ENCODE peak calls at places on chromosomes 7 and 10, in nine cellular contexts. L is PC-3; T is CD4-positive, alpha-beta memory T cell; W is transverse colon; I is right atrium auricular region; X is CD8-positive, alpha-beta memory T cell; K is neural progenitor cell; H is aorta; M is endodermal cell. S is an unnamed sample.

GRCh38 chr10:52951819-52952218 is 179.2 kb upstream of the MBL2 start:
- DNase-seq in L (peak; percentile 97), T (no peak), W (peak; percentile 69), I (no peak), X (no peak), K (peak; percentile 75), H (no peak), M (peak; percentile 90), S (no peak)

GRCh38 chr7:117950601-117951278 is 77.5 kb upstream of the CTTNBP2 start:
- DNase-seq in L (peak; percentile 61), T (no peak), W (peak; percentile 62), I (no peak), X (no peak), K (no peak), H (no peak), M (no peak), S (no peak)

GRCh38 chr10:71314028-71314693 is 4.9 kb upstream of the SLC29A3 start:
- DNase-seq in L (peak; percentile 50), T (peak; percentile 48), W (peak; percentile 61), I (peak; percentile 66), X (peak; percentile 69), K (peak; percentile 82), H (peak; percentile 87), M (peak; percentile 85), S (no peak)

GRCh38 chr7:131538071-131538790 is 18.2 kb downstream of the PODXL start:
- DNase-seq in L (peak; percentile 88), T (no peak), W (no peak), I (no peak), X (no peak), K (no peak), H (peak; percentile 55), M (no peak), S (no peak)

GRCh38 chr7:23239709-23240108 is 6.9 kb upstream of the GPNMB start:
- DNase-seq in L (no peak), T (no peak), W (no peak), I (no peak), X (no peak), K (no peak), H (no peak), M (no peak), S (no peak)

GRCh38 chr7:56291-56913 is 136.0 kb upstream of the FAM20C start:
- DNase-seq in L (no peak), T (no peak), W (peak; percentile 1), I (no peak), X (no peak), K (no peak), H (peak; percentile 66), M (peak; percentile 44), S (no peak)

GRCh38 chr7:84394219-84394618 is 199.6 kb upstream of the SEMA3A start:
- DNase-seq in L (peak; percentile 51), T (no peak), W (no peak), I (no peak), X (no peak), K (no peak), H (no peak), M (no peak), S (no peak)

GRCh38 chr7:140417456-140418155 is 13.7 kb downstream of the RAB19 start:
- DNase-seq in L (no peak), T (no peak), W (no peak), I (no peak), X (no peak), K (no peak), H (no peak), M (no peak), S (no peak)

GRCh38 chr10:26528715-26529393 is 90.7 kb downstream of the APBB1IP start:
- DNase-seq in L (no peak), T (no peak), W (no peak), I (no peak), X (no peak), K (no peak), H (no peak), M (no peak), S (no peak)

GRCh38 chr10:36880898-36881297 is 244.5 kb upstream of the ANKRD30A start:
- DNase-seq in L (peak; percentile 93), T (no peak), W (no peak), I (no peak), X (no peak), K (peak; percentile 36), H (no peak), M (no peak), S (no peak)

GRCh38 chr7:39946693-39947092 is 3.4 kb upstream of the CDK13 start:
- DNase-seq in L (no peak), T (no peak), W (no peak), I (no peak), X (no peak), K (no peak), H (no peak), M (no peak), S (no peak)

GRCh38 chr10:50788951-50789904 is 49.5 kb downstream of the ASAH2B start:
- DNase-seq in L (peak; percentile 89), T (no peak), W (no peak), I (no peak), X (no peak), K (peak; percentile 59), H (no peak), M (no peak), S (no peak)

GRCh38 chr10:30432631-30433285 is 1.2 kb upstream of the MAP3K8 start:
- DNase-seq in L (no peak), T (no peak), W (peak; percentile 58), I (peak; percentile 58), X (peak; percentile 49), K (no peak), H (no peak), M (no peak), S (no peak)

GRCh38 chr10:124351481-124352220 is 67.1 kb downstream of the OAT start:
- DNase-seq in L (no peak), T (no peak), W (no peak), I (no peak), X (no peak), K (no peak), H (no peak), M (peak; percentile 30), S (no peak)

GRCh38 chr7:151598045-151598444 is 78.3 kb upstream of the RHEB start:
- DNase-seq in L (peak; percentile 88), T (no peak), W (no peak), I (no peak), X (no peak), K (no peak), H (no peak), M (no peak), S (no peak)

GRCh38 chr10:43071881-43072650 is 4.8 kb upstream of the RET start:
- DNase-seq in L (no peak), T (no peak), W (no peak), I (no peak), X (no peak), K (no peak), H (peak; percentile 65), M (no peak), S (no peak)

GRCh38 chr7:38178695-38179344 is 775 bp downstream of the STARD3NL start:
- DNase-seq in L (no peak), T (peak; percentile 60), W (no peak), I (no peak), X (no peak), K (no peak), H (no peak), M (no peak), S (no peak)

GRCh38 chr7:141738592-141739013 is 445 bp downstream of the SSBP1 start:
- DNase-seq in L (no peak), T (no peak), W (no peak), I (no peak), X (no peak), K (no peak), H (no peak), M (no peak), S (no peak)

GRCh38 chr10:75407716-75408511 is 6.3 kb upstream of the ZNF503 start:
- DNase-seq in L (peak; percentile 66), T (no peak), W (peak; percentile 21), I (peak; percentile 74), X (no peak), K (peak; percentile 78), H (peak; percentile 89), M (peak; percentile 83), S (no peak)

GRCh38 chr10:75407296-75407715 is 5.7 kb upstream of the ZNF503 start:
- DNase-seq in L (peak; percentile 74), T (no peak), W (no peak), I (no peak), X (no peak), K (peak; percentile 53), H (no peak), M (peak; percentile 80), S (no peak)

GRCh38 chr10:75408911-75409885 is 7.6 kb upstream of the ZNF503 start:
- DNase-seq in L (peak; percentile 91), T (no peak), W (peak; percentile 79), I (no peak), X (no peak), K (peak; percentile 85), H (peak; percentile 91), M (peak; percentile 91), S (peak; percentile 72)

GRCh38 chr10:75410135-75410787 is 8.7 kb upstream of the ZNF503 start:
- DNase-seq in L (no peak), T (no peak), W (no peak), I (no peak), X (no peak), K (peak; percentile 45), H (no peak), M (peak; percentile 59), S (no peak)

GRCh38 chr10:75408512-75408881 is 6.9 kb upstream of the ZNF503 start:
- DNase-seq in L (no peak), T (no peak), W (no peak), I (no peak), X (no peak), K (peak; percentile 63), H (no peak), M (peak; percentile 64), S (no peak)
- H3K27me3 ChIP-seq in L (peaks cover 92% of the 10 kb centered on the region), T (peaks cover 28% of the 10 kb centered on the region), W (peaks cover 19% of the 10 kb centered on the region), I (no peaks in the 10 kb centered on the region), X (peaks cover 31% of the 10 kb centered on the region), K (peaks cover 100% of the 10 kb centered on the region), H (no peaks in the 10 kb centered on the region), M (peaks cover 94% of the 10 kb centered on the region), S (peaks cover 7% of the 10 kb centered on the region)

GRCh38 chr7:20403356-20403755 is 72.7 kb downstream of the ITGB8 start:
- DNase-seq in L (no peak), T (no peak), W (no peak), I (no peak), X (no peak), K (no peak), H (no peak), M (no peak), S (no peak)
- H3K36me3 ChIP-seq in L (no peaks in the 10 kb centered on the region), T (no peaks in the 10 kb centered on the region), W (no peaks in the 10 kb centered on the region), I (no peaks in the 10 kb centered on the region), X (no peaks in the 10 kb centered on the region), K (no peaks in the 10 kb centered on the region), H (no peaks in the 10 kb centered on the region), M (no peaks in the 10 kb centered on the region), S (no peaks in the 10 kb centered on the region)

DNA sequence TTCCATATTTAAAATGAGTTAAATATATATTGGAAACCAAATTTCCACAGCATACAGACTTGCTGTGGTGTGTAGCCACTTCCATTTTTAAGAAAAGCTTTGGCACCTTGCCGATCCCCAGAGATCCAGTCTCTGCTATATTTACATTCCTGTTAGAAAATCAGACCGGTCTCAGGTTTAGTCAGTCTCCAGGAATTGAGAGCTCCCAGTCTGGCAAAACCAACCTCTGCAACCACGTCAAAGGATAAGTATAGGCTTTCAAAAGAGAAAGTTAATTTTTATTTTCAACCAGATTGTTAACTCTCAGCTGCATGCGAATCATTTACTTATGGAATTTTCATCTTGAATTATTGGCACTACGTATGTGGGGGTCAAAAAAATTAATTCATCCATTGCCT is 28.1 kb downstream of the PUS7 start:
- DNase-seq in L (no peak), T (no peak), W (no peak), I (no peak), X (no peak), K (no peak), H (no peak), M (no peak), S (no peak)
- H3K27ac ChIP-seq in L (no peak overlapping the region), T (no peak overlapping the region), W (peak overlapping the region; percentile 29), I (no peak overlapping the region), X (no peak overlapping the region), K (no peak overlapping the region), H (no peak overlapping the region), M (no peak overlapping the region), S (peak overlapping the region; percentile 29)

GRCh38 chr10:103291588-103291987 is 14.7 kb downstream of the INA start:
- DNase-seq in L (no peak), T (no peak), W (no peak), I (no peak), X (no peak), K (no peak), H (no peak), M (no peak), S (no peak)
- H3K27me3 ChIP-seq in L (peaks cover 10% of the 10 kb centered on the region), T (no peaks in the 10 kb centered on the region), W (peaks cover 32% of the 10 kb centered on the region), I (no peaks in the 10 kb centered on the region), X (peaks cover under 1% of the 10 kb centered on the region), K (no peaks in the 10 kb centered on the region), H (no peaks in the 10 kb centered on the region), M (no peaks in the 10 kb centered on the region), S (peaks cover 4% of the 10 kb centered on the region)